ENCODE peak calls at places on chromosomes 4 and X, in seven cellular contexts. Y is uterus, F is BJ, G is HFF-Myc, A is neural progenitor cell, Q is bronchial epithelial cell, E is body of pancreas. C is an unnamed sample.

GRCh38 chrX:41276661-41277506 is 57.1 kb upstream of the DDX3X start:
- DNase-seq in E (no peak), Y (no peak), F (no peak), A (no peak), G (no peak), Q (no peak), C (no peak)

GRCh38 chr4:175891863-175892262 is 79.8 kb upstream of the GPM6A start:
- DNase-seq in F (no peak), E (no peak), Q (peak), Y (no peak), G (no peak), A (peak), C (peak)

GRCh38 chrX:14362731-14363130 is 166.6 kb upstream of the GLRA2 start:
- DNase-seq in G (no peak), Q (no peak), A (no peak), Y (no peak), F (peak), E (no peak), C (no peak)

GRCh38 chr4:175947117-175947722 is 118.4 kb upstream of the WDR17 start:
- DNase-seq in Q (peak), Y (no peak), A (peak), F (peak), E (no peak), G (no peak), C (peak)

GRCh38 chr4:37628977-37629609 is 57.1 kb downstream of the RELL1 start:
- DNase-seq in A (no peak), E (peak), F (no peak), G (peak), Y (peak), Q (peak), C (peak)

GRCh38 chrX:143873343-143873742 is 10.5 kb upstream of the UBE2NL start:
- DNase-seq in G (no peak), A (no peak), Y (no peak), Q (peak), F (no peak), E (no peak), C (no peak)

GRCh38 chr4:37562592-37562991 is 123.6 kb downstream of the RELL1 start:
- DNase-seq in A (no peak), Q (peak), E (no peak), F (no peak), Y (no peak), G (no peak), C (no peak)

GRCh38 chr4:105902550-105903262 is 7.4 kb downstream of the NPNT start:
- DNase-seq in Q (no peak), A (no peak), Y (no peak), F (no peak), G (no peak), E (no peak), C (no peak)

GRCh38 chrX:69027181-69028005 is 137.9 kb downstream of the PJA1 start:
- DNase-seq in Q (peak), G (peak), A (no peak), F (no peak), Y (no peak), E (no peak), C (no peak)

GRCh38 chr4:64756016-64756415 is 346.8 kb upstream of the TECRL start:
- DNase-seq in F (no peak), G (no peak), Q (peak), A (no peak), Y (no peak), E (no peak), C (no peak)

GRCh38 chr4:141391293-141391692 is 170.6 kb downstream of the ZNF330 start:
- DNase-seq in F (no peak), Q (peak), Y (no peak), E (no peak), A (no peak), G (peak), C (no peak)

GRCh38 chr4:123603165-123603564 is 206.6 kb downstream of the SPRY1 start:
- DNase-seq in A (no peak), Q (peak), Y (no peak), F (no peak), G (no peak), E (peak), C (no peak)

GRCh38 chr4:88458091-88458740 is 1.3 kb downstream of the HERC5 start:
- DNase-seq in F (no peak), G (no peak), Q (no peak), A (no peak), E (no peak), Y (no peak), C (no peak)

GRCh38 chrX:31099536-31100090 is 27.8 kb upstream of the FTHL17 start:
- DNase-seq in F (no peak), G (no peak), Q (peak), E (no peak), Y (no peak), A (no peak), C (no peak)

GRCh38 chrX:23386260-23386659 is 51.6 kb downstream of the PTCHD1 start:
- DNase-seq in Y (no peak), A (no peak), G (no peak), E (no peak), Q (no peak), F (no peak), C (no peak)

GRCh38 chr4:1029536-1029935 is 18.1 kb downstream of the FGFRL1 start:
- DNase-seq in E (no peak), A (no peak), Q (no peak), G (no peak), F (no peak), Y (no peak), C (no peak)

GRCh38 chrX:119552508-119552907 is 12.7 kb downstream of the STEEP1 start:
- DNase-seq in G (no peak), E (no peak), F (no peak), Y (no peak), A (no peak), Q (peak), C (no peak)

GRCh38 chr4:53012738-53013137 is 150.6 kb downstream of the RASL11B start:
- DNase-seq in E (no peak), A (no peak), Q (no peak), Y (no peak), G (no peak), F (peak), C (no peak)

GRCh38 chr4:182089326-182089725 is 153.9 kb upstream of the TENM3 start:
- DNase-seq in G (no peak), E (no peak), A (peak), F (no peak), Q (no peak), Y (no peak), C (no peak)

GRCh38 chr4:108240356-108240755 is 71.6 kb upstream of the LEF1 start:
- DNase-seq in Q (no peak), A (no peak), F (no peak), G (no peak), E (no peak), Y (no peak), C (no peak)

GRCh38 chr4:14961292-14961691 is 41.0 kb upstream of the CPEB2 start:
- DNase-seq in G (no peak), F (no peak), E (no peak), A (no peak), Q (no peak), Y (no peak), C (no peak)

GRCh38 chr4:94669672-94670664 is 87.8 kb upstream of the BMPR1B start:
- DNase-seq in F (no peak), G (no peak), A (no peak), Q (peak), Y (no peak), E (no peak), C (no peak)

GRCh38 chrX:39967348-39967747 is 130.4 kb downstream of the BCOR start:
- DNase-seq in Q (peak), F (no peak), Y (no peak), E (no peak), G (no peak), A (no peak), C (no peak)

GRCh38 chrX:131626681-131627296 is 82.9 kb downstream of the OR13H1 start:
- DNase-seq in G (no peak), F (no peak), E (no peak), Y (no peak), A (peak), Q (no peak), C (no peak)

GRCh38 chrX:126886997-126887396 is 67.5 kb downstream of the PRR32 start:
- DNase-seq in Y (no peak), E (no peak), A (no peak), F (no peak), G (no peak), Q (no peak), C (no peak)

GRCh38 chrX:110944323-110944761 is 148.7 kb upstream of the CHRDL1 start:
- DNase-seq in A (peak), F (no peak), Y (no peak), G (no peak), Q (no peak), E (peak), C (no peak)

GRCh38 chrX:110941906-110942305 is 146.3 kb upstream of the CHRDL1 start:
- DNase-seq in F (no peak), A (no peak), Q (peak), G (no peak), E (peak), Y (no peak), C (no peak)

GRCh38 chrX:110938977-110939732 is 143.5 kb upstream of the CHRDL1 start:
- DNase-seq in E (peak), G (no peak), Q (no peak), F (no peak), Y (no peak), A (no peak), C (no peak)

DNA sequence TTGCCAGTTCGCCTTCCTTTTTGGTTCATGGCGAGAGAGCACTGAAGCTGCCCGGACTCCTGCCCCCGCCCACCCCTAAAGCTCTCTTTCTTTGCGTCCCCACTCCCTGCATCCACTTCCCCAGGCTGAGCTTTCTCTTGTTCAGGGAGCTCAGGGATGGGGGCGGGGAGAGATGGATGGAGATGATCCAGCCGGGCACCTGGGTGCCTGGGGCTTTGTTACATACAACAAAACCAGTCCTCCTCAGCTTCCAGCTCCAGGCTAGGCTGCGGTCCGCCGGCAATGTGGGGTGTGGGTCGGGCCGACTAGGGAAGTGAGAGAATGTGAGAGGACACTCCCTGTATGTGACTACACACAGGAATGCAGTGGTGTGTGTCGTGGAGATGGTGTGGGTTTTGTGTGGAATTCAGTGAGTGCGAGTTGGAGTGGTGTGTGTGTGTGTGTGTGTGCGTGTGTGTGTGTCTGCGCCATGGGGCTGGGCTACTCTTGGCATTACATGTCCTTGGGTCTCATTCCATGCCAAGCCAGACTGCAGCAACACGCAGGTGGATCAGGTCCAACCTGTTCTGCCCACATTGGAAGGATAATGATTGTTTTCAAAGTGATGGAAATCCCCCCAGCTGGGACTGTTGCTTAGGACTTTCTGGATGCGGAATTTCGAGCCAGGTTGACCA is 149.3 kb upstream of the CHRDL1 start:
- DNase-seq in Y (no peak), Q (peak), G (no peak), F (no peak), E (peak), A (peak), C (no peak)
- H3K4me3 ChIP-seq in Y (no peak), Q (no peak), G (no peak), F (no peak), E (peak), A (peak), C (no peak)

GRCh38 chrX:29231800-29232199 is 644.6 kb downstream of the IL1RAPL1 start:
- DNase-seq in Q (peak), E (no peak), F (no peak), G (no peak), Y (no peak), A (no peak), C (no peak)
- TF ChIP-seq CTCF in Q (no peak), E (no peak), F (peak), G (peak), Y (no peak), A (peak), C (no peak)

GRCh38 chrX:18871970-18872369 is 111.9 kb downstream of the PHKA2 start:
- DNase-seq in F (no peak), G (no peak), A (no peak), E (no peak), Y (no peak), Q (no peak), C (no peak)

GRCh38 chrX:18873836-18874235 is 110.1 kb downstream of the PHKA2 start:
- DNase-seq in E (no peak), A (no peak), G (no peak), Q (no peak), F (no peak), Y (no peak), C (no peak)

GRCh38 chrX:18874560-18875255 is 109.2 kb downstream of the PHKA2 start:
- DNase-seq in G (no peak), A (no peak), F (no peak), Q (no peak), Y (no peak), E (no peak), C (no peak)

GRCh38 chrX:18872621-18873020 is 111.3 kb downstream of the PHKA2 start:
- DNase-seq in Q (no peak), E (no peak), F (no peak), A (no peak), Y (no peak), G (no peak), C (no peak)

GRCh38 chrX:18873189-18873791 is 110.6 kb downstream of the PHKA2 start:
- DNase-seq in E (no peak), A (no peak), G (peak), Y (peak), Q (peak), F (peak), C (peak)
- H3K4me3 ChIP-seq in E (no peak), A (no peak), G (no peak), Y (no peak), Q (no peak), F (no peak), C (no peak)

DNA sequence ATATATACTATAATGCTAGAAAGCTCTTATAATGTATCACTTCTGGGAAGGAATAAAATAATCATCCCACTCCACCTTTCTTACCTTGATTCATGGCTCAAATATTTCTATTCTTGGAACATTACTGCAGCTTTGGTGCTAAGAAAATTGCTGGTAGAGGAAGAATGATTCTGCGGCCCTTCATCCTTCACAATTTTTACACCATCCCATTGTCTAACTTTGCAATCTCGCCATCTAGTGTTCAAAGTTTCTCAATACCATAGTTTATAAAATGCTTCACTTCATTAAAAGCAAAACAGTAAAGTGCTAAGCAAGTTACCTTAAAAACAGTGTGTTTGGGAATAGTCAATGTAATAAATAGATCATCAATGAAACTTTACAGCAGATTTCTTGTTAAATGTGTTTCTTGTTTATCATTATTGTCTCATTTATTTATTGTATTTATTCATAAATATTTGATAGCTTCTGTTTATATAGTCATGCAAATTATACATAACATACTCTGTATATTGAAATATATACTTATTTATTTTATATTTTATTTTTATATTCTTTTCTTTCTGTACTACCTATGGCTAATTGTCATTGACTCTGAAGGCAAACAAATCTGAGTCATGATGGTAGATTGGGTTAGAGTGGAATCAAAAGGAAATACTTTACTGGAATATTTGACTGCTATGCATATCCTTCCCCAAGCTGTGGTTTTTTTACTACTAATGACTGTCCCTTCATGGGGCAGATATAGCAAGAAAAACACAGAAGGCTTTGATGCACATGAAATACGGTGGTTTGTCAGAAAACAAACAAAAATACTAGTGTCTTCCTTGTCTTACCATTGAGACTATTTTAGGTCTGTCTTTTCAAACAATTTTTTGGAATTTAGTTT is 390.7 kb downstream of the MAPK10 start:
- DNase-seq in E (no peak), F (no peak), A (peak), G (peak), Y (no peak), Q (peak), C (no peak)
- TF ChIP-seq CTCF in E (peak), F (peak), A (peak), G (peak), Y (peak), Q (peak), C (peak)

GRCh38 chrX:20112022-20112421 is 4.7 kb downstream of the MAP7D2 start:
- DNase-seq in G (no peak), F (no peak), E (no peak), A (no peak), Y (no peak), Q (no peak), C (no peak)

GRCh38 chrX:20118065-20118824 is 1.5 kb upstream of the MAP7D2 start:
- DNase-seq in A (no peak), Y (no peak), E (peak), Q (peak), G (no peak), F (no peak), C (no peak)

GRCh38 chrX:20116575-20117240 is at the start of gene MAP7D2:
- DNase-seq in Q (no peak), G (no peak), E (no peak), A (peak), Y (no peak), F (no peak), C (no peak)

DNA sequence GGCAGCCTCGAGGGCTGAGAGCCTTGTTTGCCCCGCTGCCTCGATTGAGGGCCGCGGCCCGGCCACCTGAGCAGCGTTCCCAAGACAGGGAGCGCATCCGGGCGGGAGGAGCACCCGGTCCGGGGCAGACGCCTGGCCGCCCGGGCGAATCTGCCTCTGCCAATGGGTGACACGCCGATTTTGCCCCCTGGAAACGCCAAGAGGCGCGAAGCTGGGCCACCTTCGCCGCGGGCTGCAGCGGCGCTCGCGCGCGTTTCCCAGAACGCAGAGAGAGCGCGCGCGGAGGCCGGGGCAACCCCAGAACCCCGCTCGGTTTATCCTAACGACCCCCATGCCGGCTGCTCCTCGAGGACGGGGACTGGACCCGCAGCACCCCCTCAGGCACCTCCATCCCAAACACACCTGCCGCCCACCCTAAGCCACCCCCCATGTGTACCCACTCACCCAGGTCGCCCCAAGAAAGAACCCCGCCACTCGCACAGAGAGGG is 576 bp downstream of the MAP7D2 start:
- DNase-seq in G (no peak), A (peak), E (no peak), Y (no peak), Q (no peak), F (no peak), C (no peak)
- H3K4me3 ChIP-seq in G (peak), A (peak), E (no peak), Y (peak), Q (no peak), F (peak), C (peak)

DNA sequence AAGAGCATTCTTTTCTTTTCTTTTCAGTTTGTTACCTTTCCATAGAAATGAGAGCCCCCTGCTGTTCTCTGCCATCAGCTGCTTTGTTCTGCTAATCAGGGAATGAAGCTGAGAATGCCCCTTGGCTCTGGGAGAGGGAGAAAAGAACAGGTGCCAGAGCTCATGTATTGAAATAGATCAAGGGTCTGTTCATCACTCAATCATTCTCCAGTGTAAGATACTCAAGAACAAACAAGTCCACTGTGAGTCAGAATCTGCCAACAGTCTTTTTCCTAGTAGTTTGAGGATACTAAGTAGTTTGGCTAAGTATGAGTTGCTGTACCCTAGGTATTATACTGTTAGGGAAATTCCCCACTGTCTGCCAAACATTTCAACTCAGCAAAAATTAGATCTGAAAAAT is 144.3 kb downstream of the RTL3 start:
- DNase-seq in Y (no peak), A (peak), G (no peak), F (no peak), E (no peak), Q (peak), C (no peak)
- TF ChIP-seq CTCF in Y (no peak), A (no peak), G (no peak), F (no peak), E (no peak), Q (no peak), C (no peak)

GRCh38 chr4:89660851-89661250 is 176.1 kb downstream of the SNCA start:
- DNase-seq in Y (no peak), F (no peak), Q (no peak), A (no peak), E (no peak), G (no peak), C (no peak)
- H3K4me3 ChIP-seq in Y (no peak), F (no peak), Q (no peak), A (no peak), E (no peak), G (no peak), C (no peak)

DNA sequence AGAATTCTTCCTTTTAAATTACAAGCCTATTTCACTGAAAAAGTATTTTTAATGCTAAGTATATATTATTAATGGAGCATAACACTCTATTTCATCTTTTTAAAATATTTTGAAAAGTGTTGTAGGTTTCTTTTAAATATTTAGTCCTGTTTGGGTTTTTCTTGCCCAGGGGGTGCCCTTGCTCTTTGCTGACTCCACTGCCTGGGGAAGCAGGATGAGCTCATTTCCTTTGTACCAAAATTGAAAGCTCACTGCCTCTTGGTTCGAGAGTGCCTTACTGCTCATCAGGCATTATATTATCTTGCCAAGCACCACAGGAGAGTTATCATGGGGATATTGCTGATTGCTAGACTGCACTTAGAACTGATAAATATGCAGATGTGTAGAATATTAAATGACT is 819.2 kb downstream of the PCDH18 start:
- DNase-seq in Y (no peak), G (no peak), E (no peak), Q (no peak), A (no peak), F (no peak), C (no peak)
- TF ChIP-seq CTCF in Y (no peak), G (no peak), E (no peak), Q (no peak), A (no peak), F (no peak), C (no peak)

GRCh38 chrX:129617420-129617819 is 37.3 kb downstream of the APLN start:
- DNase-seq in E (no peak), A (no peak), F (no peak), G (no peak), Y (no peak), Q (no peak), C (no peak)
- H3K4me3 ChIP-seq in E (no peak), A (no peak), F (no peak), G (no peak), Y (no peak), Q (no peak), C (no peak)

C was measured in AG09309.